ENCODE peak calls at places on chromosome 9, in nine cellular contexts. G is amniotic stem cell; B is AG08395; N is activated CD4-positive, CD25-positive, alpha-beta regulatory T cell; L is Daoy; F is testis; X is AG04450; Q is GM20000; P is T follicular helper cell. M is an unnamed sample.

GRCh38 chr9:10633785-10634184 is 21.0 kb upstream of the PTPRD start:
- DNase-seq in G (no peak), B (no peak), N (no peak), L (peak), F (no peak), X (no peak), Q (no peak), P (no peak), M (no peak)

GRCh38 chr9:85430659-85431370 is 310.9 kb downstream of the AGTPBP1 start:
- DNase-seq in G (no peak), B (no peak), N (no peak), L (no peak), F (no peak), X (no peak), Q (no peak), P (no peak), M (no peak)

GRCh38 chr9:128405780-128406171 is 14.9 kb upstream of the CERCAM start:
- DNase-seq in G (no peak), B (no peak), N (no peak), L (no peak), F (no peak), X (no peak), Q (no peak), P (no peak), M (no peak)

GRCh38 chr9:121844090-121844489 is 192.7 kb downstream of the DAB2IP start:
- DNase-seq in G (no peak), B (no peak), N (no peak), L (no peak), F (no peak), X (no peak), Q (no peak), P (no peak), M (no peak)

GRCh38 chr9:38700695-38701094 is 19.2 kb downstream of the FAM240B start:
- DNase-seq in G (no peak), B (no peak), N (no peak), L (peak), F (no peak), X (no peak), Q (no peak), P (no peak), M (no peak)

GRCh38 chr9:26437056-26437711 is 455.4 kb downstream of the CAAP1 start:
- DNase-seq in G (no peak), B (no peak), N (no peak), L (no peak), F (no peak), X (no peak), Q (no peak), P (no peak), M (no peak)

GRCh38 chr9:111034573-111035539 is 3.4 kb downstream of the LPAR1 start:
- DNase-seq in G (no peak), B (no peak), N (no peak), L (no peak), F (peak), X (no peak), Q (no peak), P (no peak), M (no peak)

GRCh38 chr9:88917375-88917774 is 73.9 kb upstream of the S1PR3 start:
- DNase-seq in G (no peak), B (no peak), N (no peak), L (no peak), F (no peak), X (no peak), Q (no peak), P (no peak), M (no peak)

GRCh38 chr9:6811436-6811835 is 53.7 kb downstream of the KDM4C start:
- DNase-seq in G (no peak), B (no peak), N (no peak), L (no peak), F (no peak), X (no peak), Q (no peak), P (no peak), M (no peak)

GRCh38 chr9:84850830-84851372 is 181.4 kb downstream of the NTRK2 start:
- DNase-seq in G (no peak), B (no peak), N (no peak), L (no peak), F (no peak), X (no peak), Q (no peak), P (no peak), M (no peak)

GRCh38 chr9:88950341-88951141 is 40.7 kb upstream of the S1PR3 start:
- DNase-seq in G (peak), B (peak), N (no peak), L (peak), F (no peak), X (no peak), Q (no peak), P (no peak), M (no peak)

GRCh38 chr9:27514551-27514950 is 9.5 kb upstream of the IFNK start:
- DNase-seq in G (no peak), B (no peak), N (no peak), L (no peak), F (peak), X (no peak), Q (no peak), P (no peak), M (no peak)

GRCh38 chr9:35526087-35526801 is 36.3 kb downstream of the RUSC2 start:
- DNase-seq in G (no peak), B (no peak), N (no peak), L (peak), F (no peak), X (no peak), Q (no peak), P (no peak), M (no peak)

GRCh38 chr9:114684036-114684435 is 2.0 kb upstream of the TEX48 start:
- DNase-seq in G (no peak), B (no peak), N (no peak), L (no peak), F (no peak), X (no peak), Q (no peak), P (no peak), M (no peak)

GRCh38 chr9:121750259-121750714 is 98.9 kb downstream of the DAB2IP start:
- DNase-seq in G (no peak), B (no peak), N (no peak), L (no peak), F (no peak), X (no peak), Q (no peak), P (no peak), M (no peak)

GRCh38 chr9:99114049-99114440 is 9.1 kb downstream of the TGFBR1 start:
- DNase-seq in G (no peak), B (no peak), N (no peak), L (no peak), F (no peak), X (no peak), Q (no peak), P (no peak), M (no peak)

GRCh38 chr9:14661421-14662059 is 31.7 kb downstream of the ZDHHC21 start:
- DNase-seq in G (no peak), B (peak), N (no peak), L (no peak), F (no peak), X (peak), Q (peak), P (no peak), M (no peak)

GRCh38 chr9:108580021-108580439 is 275.8 kb downstream of the ACTL7B start:
- DNase-seq in G (no peak), B (peak), N (no peak), L (peak), F (no peak), X (no peak), Q (no peak), P (no peak), M (no peak)

GRCh38 chr9:72902268-72902667 is 50.6 kb downstream of the ALDH1A1 start:
- DNase-seq in G (no peak), B (no peak), N (no peak), L (no peak), F (no peak), X (no peak), Q (no peak), P (no peak), M (no peak)

GRCh38 chr9:78441396-78441795 is 144.5 kb downstream of the PSAT1 start:
- DNase-seq in G (no peak), B (no peak), N (no peak), L (no peak), F (no peak), X (no peak), Q (no peak), P (no peak), M (no peak)

GRCh38 chr9:96169488-96169887 is 132.5 kb downstream of the HSD17B3 start:
- DNase-seq in G (no peak), B (peak), N (no peak), L (peak), F (peak), X (no peak), Q (no peak), P (no peak), M (no peak)

GRCh38 chr9:124342946-124343485 is 72.2 kb downstream of the PSMB7 start:
- DNase-seq in G (peak), B (peak), N (no peak), L (peak), F (peak), X (peak), Q (no peak), P (no peak), M (no peak)

GRCh38 chr9:27151693-27152397 is 42.8 kb downstream of the TEK start:
- DNase-seq in G (no peak), B (peak), N (no peak), L (peak), F (peak), X (no peak), Q (no peak), P (no peak), M (no peak)

GRCh38 chr9:115289757-115290208 is 171.8 kb upstream of the TNC start:
- DNase-seq in G (no peak), B (no peak), N (no peak), L (peak), F (no peak), X (peak), Q (no peak), P (no peak), M (no peak)

GRCh38 chr9:69455311-69455710 is 130.3 kb downstream of the ENTREP1 start:
- DNase-seq in G (no peak), B (no peak), N (no peak), L (no peak), F (no peak), X (no peak), Q (no peak), P (no peak), M (no peak)

GRCh38 chr9:96071245-96072124 is 196.0 kb downstream of the ERCC6L2 start:
- DNase-seq in G (no peak), B (peak), N (no peak), L (peak), F (peak), X (no peak), Q (peak), P (no peak), M (no peak)

GRCh38 chr9:3215658-3216057 is 310.1 kb downstream of the RFX3 start:
- DNase-seq in G (no peak), B (no peak), N (no peak), L (no peak), F (no peak), X (no peak), Q (no peak), P (no peak), M (no peak)

GRCh38 chr9:69615880-69616279 is 56.3 kb downstream of the APBA1 start:
- DNase-seq in G (no peak), B (no peak), N (no peak), L (no peak), F (no peak), X (no peak), Q (no peak), P (no peak), M (no peak)

GRCh38 chr9:108885643-108886348 is 23.7 kb downstream of the ACTL7A start:
- DNase-seq in G (no peak), B (peak), N (no peak), L (peak), F (peak), X (peak), Q (peak), P (no peak), M (no peak)

GRCh38 chr9:96556701-96557461 is 62.8 kb downstream of the CDC14B start:
- DNase-seq in G (no peak), B (peak), N (no peak), L (peak), F (no peak), X (no peak), Q (no peak), P (no peak), M (no peak)

GRCh38 chr9:117290306-117290705 is 124.6 kb downstream of the ASTN2 start:
- DNase-seq in G (no peak), B (no peak), N (no peak), L (no peak), F (no peak), X (no peak), Q (no peak), P (no peak), M (no peak)

M was measured in naive thymus-derived CD8-positive, alpha-beta T cell.